ENCODE peak calls at places on chromosomes 16 and 17, in four cellular contexts. One of them, this sample, is unnamed.

GRCh38 chr17:79952915-79953314 is 82.8 kb downstream of the TBC1D16 start:
- DNase-seq in A549: no peak
- DNase-seq in heart right ventricle: no peak
- DNase-seq in left ventricle myocardium inferior: peak; percentile 2
- DNase-seq in this sample: no peak

GRCh38 chr17:13140750-13141149 is 122.9 kb upstream of the ELAC2 start:
- DNase-seq in A549: no peak
- DNase-seq in heart right ventricle: no peak
- DNase-seq in left ventricle myocardium inferior: no peak
- DNase-seq in this sample: no peak

GRCh38 chr16:81489547-81490267 is 45.1 kb downstream of the CMIP start:
- DNase-seq in A549: no peak
- DNase-seq in heart right ventricle: no peak
- DNase-seq in left ventricle myocardium inferior: no peak
- DNase-seq in this sample: no peak

GRCh38 chr16:12971216-12971615 is 69.8 kb downstream of the SHISA9 start:
- DNase-seq in A549: peak; percentile 15
- DNase-seq in heart right ventricle: peak; percentile 11
- DNase-seq in left ventricle myocardium inferior: no peak
- DNase-seq in this sample: no peak

GRCh38 chr16:47574091-47575054 is 113.2 kb downstream of the PHKB start:
- DNase-seq in A549: no peak
- DNase-seq in heart right ventricle: no peak
- DNase-seq in left ventricle myocardium inferior: no peak
- DNase-seq in this sample: no peak

GRCh38 chr16:88686062-88686438 is 257 bp downstream of the SNAI3 start:
- DNase-seq in A549: no peak
- DNase-seq in heart right ventricle: no peak
- DNase-seq in left ventricle myocardium inferior: no peak
- DNase-seq in this sample: no peak

GRCh38 chr17:34045990-34046389 is 209.1 kb upstream of the CCL2 start:
- DNase-seq in A549: no peak
- DNase-seq in heart right ventricle: no peak
- DNase-seq in left ventricle myocardium inferior: no peak
- DNase-seq in this sample: no peak

GRCh38 chr17:26782153-26782552 is 511.8 kb upstream of the WSB1 start:
- DNase-seq in A549: no peak
- DNase-seq in heart right ventricle: no peak
- DNase-seq in left ventricle myocardium inferior: no peak
- DNase-seq in this sample: no peak

GRCh38 chr16:48622456-48623303 is 12.7 kb upstream of the N4BP1 start:
- DNase-seq in A549: no peak
- DNase-seq in heart right ventricle: no peak
- DNase-seq in left ventricle myocardium inferior: no peak
- DNase-seq in this sample: no peak

GRCh38 chr17:19546289-19547065 is 12.8 kb downstream of the SLC47A1 start:
- DNase-seq in A549: no peak
- DNase-seq in heart right ventricle: peak; percentile 41
- DNase-seq in left ventricle myocardium inferior: peak; percentile 44
- DNase-seq in this sample: no peak

GRCh38 chr16:21126518-21126917 is 24.1 kb downstream of the DNAH3 start:
- DNase-seq in A549: no peak
- DNase-seq in heart right ventricle: no peak
- DNase-seq in left ventricle myocardium inferior: no peak
- DNase-seq in this sample: no peak

GRCh38 chr16:1984347-1985225 is 593 bp downstream of the GFER start:
- DNase-seq in A549: no peak
- DNase-seq in heart right ventricle: no peak
- DNase-seq in left ventricle myocardium inferior: no peak
- DNase-seq in this sample: no peak

GRCh38 chr17:31369266-31369665 is 22.2 kb upstream of the RAB11FIP4 start:
- DNase-seq in A549: no peak
- DNase-seq in heart right ventricle: no peak
- DNase-seq in left ventricle myocardium inferior: no peak
- DNase-seq in this sample: no peak

DNA sequence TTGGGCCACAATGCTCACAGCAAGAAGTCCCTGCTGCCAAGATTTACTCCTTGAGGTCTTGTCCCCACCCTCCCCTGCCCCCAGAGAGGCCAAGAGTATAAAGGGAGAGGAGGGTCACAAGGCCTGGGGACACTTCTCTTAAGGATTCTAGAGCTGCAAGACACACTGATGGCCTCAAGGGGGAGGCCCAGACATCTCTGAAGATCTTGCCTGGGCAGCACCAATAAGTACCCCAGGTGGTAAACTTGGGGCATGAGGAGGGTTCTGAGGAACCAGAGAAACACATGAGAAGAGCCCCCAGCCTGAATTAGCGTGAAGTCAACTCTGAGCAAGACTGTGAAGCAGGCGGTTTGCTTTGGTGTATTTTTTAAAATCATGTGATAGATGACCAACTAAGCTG is 26.8 kb upstream of the MTMR4 start:
- DNase-seq in A549: no peak
- DNase-seq in heart right ventricle: no peak
- DNase-seq in left ventricle myocardium inferior: no peak
- DNase-seq in this sample: no peak
- TF ChIP-seq CTCF in A549: peak; percentile 12
- TF ChIP-seq CTCF in heart right ventricle: peak; percentile 37
- TF ChIP-seq CTCF in left ventricle myocardium inferior: peak; percentile 30
- TF ChIP-seq CTCF in this sample: peak; percentile 28

DNA sequence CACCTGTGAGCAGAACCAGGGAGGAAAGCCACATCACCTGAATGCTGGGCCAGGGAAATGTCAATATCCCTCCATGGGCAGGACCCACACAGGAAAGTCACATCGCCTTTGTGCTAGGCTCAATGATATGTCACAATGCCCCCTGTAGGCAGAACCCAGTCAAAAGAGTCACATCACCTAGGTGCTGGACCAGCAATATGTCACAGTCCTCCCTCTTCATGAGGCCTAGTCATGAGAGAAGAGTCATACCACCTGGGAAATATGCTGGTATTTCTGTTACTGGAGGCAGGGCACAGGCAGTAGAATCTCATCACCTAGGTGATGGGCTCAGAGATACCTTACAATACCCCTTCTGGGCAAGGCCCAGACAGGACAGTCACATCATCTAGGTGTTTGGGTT is 1843.4 kb downstream of the TP53TG3F start:
- DNase-seq in A549: no peak
- DNase-seq in heart right ventricle: no peak
- DNase-seq in left ventricle myocardium inferior: no peak
- DNase-seq in this sample: no peak
- H3K4me3 ChIP-seq in A549: no peak overlapping the region
- H3K4me3 ChIP-seq in heart right ventricle: no peak overlapping the region
- H3K4me3 ChIP-seq in left ventricle myocardium inferior: no peak overlapping the region
- H3K4me3 ChIP-seq in this sample: no peak overlapping the region

DNA sequence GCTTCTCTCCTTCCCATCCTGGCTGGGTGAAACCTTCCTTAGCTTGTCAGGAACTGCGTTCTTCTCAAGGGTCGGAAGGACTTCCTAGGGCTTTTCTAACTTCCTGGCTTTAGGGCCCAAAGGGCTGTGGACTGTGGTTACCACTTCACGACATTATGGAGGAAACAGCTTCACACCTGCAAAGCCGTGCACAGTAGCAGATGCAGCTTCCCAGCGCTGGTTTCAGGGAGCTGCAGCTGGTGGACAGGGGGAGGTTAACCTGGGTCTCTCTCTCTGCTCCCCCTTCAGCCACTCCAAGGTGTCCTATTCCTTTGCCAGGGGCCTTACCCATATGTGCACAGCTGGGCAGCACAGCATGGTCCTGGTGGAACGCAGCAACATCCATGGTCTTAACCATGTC is 155.8 kb upstream of the CDC42EP4 start:
- DNase-seq in A549: no peak
- DNase-seq in heart right ventricle: no peak
- DNase-seq in left ventricle myocardium inferior: no peak
- DNase-seq in this sample: no peak
- TF ChIP-seq CTCF in A549: no peak
- TF ChIP-seq CTCF in heart right ventricle: no peak
- TF ChIP-seq CTCF in left ventricle myocardium inferior: no peak
- TF ChIP-seq CTCF in this sample: no peak

GRCh38 chr17:75152523-75152922 is 1.8 kb downstream of the JPT1 start:
- DNase-seq in A549: no peak
- DNase-seq in heart right ventricle: no peak
- DNase-seq in left ventricle myocardium inferior: no peak
- DNase-seq in this sample: no peak
- H3K4me3 ChIP-seq in A549: peak overlapping the region; percentile 78
- H3K4me3 ChIP-seq in heart right ventricle: peak overlapping the region; percentile 89
- H3K4me3 ChIP-seq in left ventricle myocardium inferior: peak overlapping the region; percentile 75
- H3K4me3 ChIP-seq in this sample: peak overlapping the region; percentile 91

GRCh38 chr17:81926451-81927144 is 937 bp downstream of the MAFG start:
- DNase-seq in A549: peak; percentile 92
- DNase-seq in heart right ventricle: peak; percentile 85
- DNase-seq in left ventricle myocardium inferior: peak; percentile 81
- DNase-seq in this sample: no peak

GRCh38 chr17:81929253-81930141 is 2.0 kb upstream of the MAFG start:
- DNase-seq in A549: no peak
- DNase-seq in heart right ventricle: no peak
- DNase-seq in left ventricle myocardium inferior: no peak
- DNase-seq in this sample: no peak

GRCh38 chr17:81928497-81929252 is 1.1 kb upstream of the MAFG start:
- DNase-seq in A549: no peak
- DNase-seq in heart right ventricle: no peak
- DNase-seq in left ventricle myocardium inferior: peak; percentile 14
- DNase-seq in this sample: no peak

GRCh38 chr17:81927145-81927652 is 336 bp downstream of the MAFG start:
- DNase-seq in A549: no peak
- DNase-seq in heart right ventricle: no peak
- DNase-seq in left ventricle myocardium inferior: peak; percentile 29
- DNase-seq in this sample: no peak

GRCh38 chr17:81927653-81928496 is at the start of gene MAFG:
- DNase-seq in A549: peak; percentile 96
- DNase-seq in heart right ventricle: peak; percentile 91
- DNase-seq in left ventricle myocardium inferior: peak; percentile 92
- DNase-seq in this sample: no peak
- TF ChIP-seq CTCF in A549: peak; percentile 74
- TF ChIP-seq CTCF in heart right ventricle: peak; percentile 29
- TF ChIP-seq CTCF in left ventricle myocardium inferior: peak; percentile 34
- TF ChIP-seq CTCF in this sample: peak; percentile 66

GRCh38 chr17:4969551-4970231 is 2.1 kb upstream of the SPAG7 start:
- DNase-seq in A549: no peak
- DNase-seq in heart right ventricle: no peak
- DNase-seq in left ventricle myocardium inferior: no peak
- DNase-seq in this sample: no peak
- H3K4me3 ChIP-seq in A549: no peak overlapping the region
- H3K4me3 ChIP-seq in heart right ventricle: no peak overlapping the region
- H3K4me3 ChIP-seq in left ventricle myocardium inferior: peak overlapping the region; percentile 90
- H3K4me3 ChIP-seq in this sample: peak overlapping the region; percentile 81

DNA sequence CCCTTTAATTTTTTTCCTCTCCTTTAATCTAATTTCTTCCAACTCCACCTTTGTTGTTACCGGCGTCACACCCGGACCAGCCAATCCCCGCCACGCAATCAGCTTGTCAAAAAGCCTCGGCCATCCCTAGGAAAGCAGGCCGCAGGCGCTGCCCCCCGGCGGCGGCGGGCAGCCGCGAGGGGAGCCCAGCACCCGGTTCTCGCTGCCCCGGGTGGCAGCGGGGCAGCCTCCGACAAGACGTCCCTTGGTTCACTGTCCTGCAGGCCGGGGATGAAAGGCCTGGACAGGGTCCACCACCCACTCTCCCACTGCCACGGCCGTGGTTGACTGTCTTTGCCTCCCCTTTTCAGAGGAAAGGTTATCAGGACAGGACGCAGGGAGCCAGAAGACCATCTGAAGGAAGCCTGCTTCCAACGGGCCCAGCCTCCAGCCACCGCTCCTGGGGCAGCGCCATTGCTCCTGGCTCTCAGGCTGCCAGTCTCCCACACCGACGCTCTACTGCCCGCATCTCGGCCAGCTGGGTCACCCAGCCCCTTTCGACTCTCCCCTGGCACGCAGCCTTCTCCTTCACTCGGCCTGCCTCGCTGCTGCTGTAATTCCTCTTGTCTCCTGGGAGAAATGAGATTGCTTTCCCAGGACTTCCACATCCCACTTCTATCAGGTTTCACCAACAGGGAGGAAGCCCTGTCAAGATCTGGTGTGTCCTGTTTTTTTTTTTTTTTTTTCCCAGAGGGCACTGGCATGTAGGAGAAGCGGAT is 2.8 kb upstream of the UBTF start:
- DNase-seq in A549: peak; percentile 87
- DNase-seq in heart right ventricle: peak; percentile 86
- DNase-seq in left ventricle myocardium inferior: peak; percentile 80
- DNase-seq in this sample: no peak
- TF ChIP-seq CTCF in A549: peak; percentile 24
- TF ChIP-seq CTCF in heart right ventricle: peak; percentile 34
- TF ChIP-seq CTCF in left ventricle myocardium inferior: peak; percentile 51
- TF ChIP-seq CTCF in this sample: peak; percentile 27

This sample was measured in AG04449.